ENCODE peak calls at places on chromosomes 13 and 19, in four cellular contexts. W is islet precursor cell, V is HS-5, J is NCI-H1048. I is an unnamed sample.

GRCh38 chr19:35162471-35163326 is 8.2 kb downstream of the FXYD5 start:
- DNase-seq in W (peak; percentile 97), J (no peak), V (no peak), I (peak; percentile 92)

GRCh38 chr19:17202713-17203112 is 12.4 kb upstream of the USE1 start:
- DNase-seq in J (no peak), W (no peak), V (no peak), I (no peak)

GRCh38 chr13:98781905-98782304 is 29.4 kb upstream of the SLC15A1 start:
- DNase-seq in V (no peak), J (no peak), W (peak; percentile 29), I (no peak)

GRCh38 chr19:12786149-12786870 is 5.0 kb upstream of the JUNB start:
- DNase-seq in V (no peak), W (no peak), J (no peak), I (no peak)

GRCh38 chr19:12668937-12669271 is 2.3 kb downstream of the WDR83 start:
- DNase-seq in V (peak; percentile 20), W (no peak), J (no peak), I (peak; percentile 86)

GRCh38 chr19:5229778-5230165 is 110.8 kb downstream of the PTPRS start:
- DNase-seq in V (no peak), J (no peak), W (no peak), I (no peak)

GRCh38 chr19:38401148-38401547 is 1.7 kb upstream of the FAM98C start:
- DNase-seq in V (no peak), W (peak; percentile 50), J (no peak), I (peak; percentile 57)

GRCh38 chr13:33935969-33936368 is 118.0 kb downstream of the RFC3 start:
- DNase-seq in W (no peak), J (no peak), V (no peak), I (no peak)

GRCh38 chr13:83935566-83935965 is 53.3 kb upstream of the SLITRK1 start:
- DNase-seq in W (no peak), V (no peak), J (no peak), I (no peak)

GRCh38 chr19:44304659-44305193 is at the start of gene ZNF235:
- DNase-seq in J (peak; percentile 61), V (peak; percentile 92), W (peak; percentile 99), I (peak; percentile 99)

GRCh38 chr13:28532226-28533048 is 37.5 kb upstream of the FLT1 start:
- DNase-seq in W (peak; percentile 63), J (no peak), V (no peak), I (peak; percentile 65)

GRCh38 chr19:48182434-48182833 is 12.0 kb downstream of the ZSWIM9 start:
- DNase-seq in J (no peak), W (no peak), V (no peak), I (no peak)

GRCh38 chr13:30354481-30355404 is 47.4 kb upstream of the KATNAL1 start:
- DNase-seq in J (no peak), V (no peak), W (no peak), I (no peak)

I was measured in ELR.